ENCODE peak calls at places on chromosomes 1 and 21, in ten cellular contexts. One of them, this sample, is unnamed.

GRCh38 chr1:24318238-24318987 is 744 bp upstream of the GRHL3 start:
- DNase-seq in transverse colon: no peak
- DNase-seq in ovary: no peak
- DNase-seq in PC-3: no peak
- DNase-seq in AG09309: no peak
- DNase-seq in bronchial epithelial cell: peak
- DNase-seq in tibial nerve: no peak
- DNase-seq in HL-60: no peak
- DNase-seq in glutamatergic neuron: no peak
- DNase-seq in cardiac fibroblast: peak
- DNase-seq in this sample: no peak

GRCh38 chr1:87615917-87616316 is 287.2 kb downstream of the LMO4 start:
- DNase-seq in tibial nerve: no peak
- DNase-seq in AG09309: no peak
- DNase-seq in HL-60: no peak
- DNase-seq in ovary: no peak
- DNase-seq in PC-3: no peak
- DNase-seq in cardiac fibroblast: no peak
- DNase-seq in transverse colon: no peak
- DNase-seq in glutamatergic neuron: no peak
- DNase-seq in bronchial epithelial cell: no peak
- DNase-seq in this sample: no peak

GRCh38 chr1:219296430-219296850 is 122.8 kb downstream of the LYPLAL1 start:
- DNase-seq in tibial nerve: no peak
- DNase-seq in cardiac fibroblast: no peak
- DNase-seq in HL-60: no peak
- DNase-seq in transverse colon: no peak
- DNase-seq in glutamatergic neuron: no peak
- DNase-seq in PC-3: peak
- DNase-seq in bronchial epithelial cell: no peak
- DNase-seq in AG09309: no peak
- DNase-seq in ovary: no peak
- DNase-seq in this sample: no peak

GRCh38 chr1:228358039-228358763 is 48.4 kb downstream of the TRIM11 start:
- DNase-seq in cardiac fibroblast: no peak
- DNase-seq in tibial nerve: no peak
- DNase-seq in PC-3: peak
- DNase-seq in HL-60: no peak
- DNase-seq in ovary: no peak
- DNase-seq in transverse colon: no peak
- DNase-seq in AG09309: no peak
- DNase-seq in bronchial epithelial cell: peak
- DNase-seq in glutamatergic neuron: no peak
- DNase-seq in this sample: no peak

GRCh38 chr1:70760170-70760569 is 287.4 kb downstream of the PTGER3 start:
- DNase-seq in ovary: no peak
- DNase-seq in HL-60: no peak
- DNase-seq in glutamatergic neuron: no peak
- DNase-seq in tibial nerve: no peak
- DNase-seq in AG09309: no peak
- DNase-seq in transverse colon: no peak
- DNase-seq in cardiac fibroblast: no peak
- DNase-seq in bronchial epithelial cell: no peak
- DNase-seq in PC-3: no peak
- DNase-seq in this sample: no peak

GRCh38 chr1:51551848-51552296 is 32.8 kb upstream of the EPS15 start:
- DNase-seq in tibial nerve: no peak
- DNase-seq in cardiac fibroblast: no peak
- DNase-seq in AG09309: no peak
- DNase-seq in glutamatergic neuron: no peak
- DNase-seq in ovary: no peak
- DNase-seq in HL-60: no peak
- DNase-seq in PC-3: peak
- DNase-seq in transverse colon: no peak
- DNase-seq in bronchial epithelial cell: peak
- DNase-seq in this sample: no peak

GRCh38 chr1:60904079-60904852 is 178.1 kb upstream of the NFIA start:
- DNase-seq in HL-60: no peak
- DNase-seq in AG09309: no peak
- DNase-seq in transverse colon: no peak
- DNase-seq in PC-3: peak
- DNase-seq in bronchial epithelial cell: no peak
- DNase-seq in ovary: no peak
- DNase-seq in cardiac fibroblast: peak
- DNase-seq in glutamatergic neuron: no peak
- DNase-seq in tibial nerve: no peak
- DNase-seq in this sample: peak

GRCh38 chr21:42063578-42064521 is 7.3 kb upstream of the UMODL1 start:
- DNase-seq in AG09309: no peak
- DNase-seq in glutamatergic neuron: no peak
- DNase-seq in bronchial epithelial cell: peak
- DNase-seq in ovary: no peak
- DNase-seq in PC-3: peak
- DNase-seq in transverse colon: peak
- DNase-seq in tibial nerve: no peak
- DNase-seq in HL-60: peak
- DNase-seq in cardiac fibroblast: no peak
- DNase-seq in this sample: no peak

GRCh38 chr1:213127074-213127473 is 76.0 kb downstream of the RPS6KC1 start:
- DNase-seq in transverse colon: no peak
- DNase-seq in AG09309: no peak
- DNase-seq in ovary: no peak
- DNase-seq in tibial nerve: no peak
- DNase-seq in PC-3: peak
- DNase-seq in glutamatergic neuron: no peak
- DNase-seq in cardiac fibroblast: no peak
- DNase-seq in bronchial epithelial cell: peak
- DNase-seq in HL-60: no peak
- DNase-seq in this sample: no peak

GRCh38 chr1:213135572-213135971 is 84.5 kb downstream of the RPS6KC1 start:
- DNase-seq in AG09309: peak
- DNase-seq in PC-3: peak
- DNase-seq in HL-60: no peak
- DNase-seq in glutamatergic neuron: no peak
- DNase-seq in ovary: no peak
- DNase-seq in tibial nerve: no peak
- DNase-seq in transverse colon: no peak
- DNase-seq in cardiac fibroblast: peak
- DNase-seq in bronchial epithelial cell: peak
- DNase-seq in this sample: no peak

GRCh38 chr1:213136190-213136917 is 85.3 kb downstream of the RPS6KC1 start:
- DNase-seq in ovary: no peak
- DNase-seq in HL-60: no peak
- DNase-seq in tibial nerve: no peak
- DNase-seq in AG09309: no peak
- DNase-seq in PC-3: no peak
- DNase-seq in transverse colon: peak
- DNase-seq in bronchial epithelial cell: no peak
- DNase-seq in cardiac fibroblast: no peak
- DNase-seq in glutamatergic neuron: no peak
- DNase-seq in this sample: no peak

DNA sequence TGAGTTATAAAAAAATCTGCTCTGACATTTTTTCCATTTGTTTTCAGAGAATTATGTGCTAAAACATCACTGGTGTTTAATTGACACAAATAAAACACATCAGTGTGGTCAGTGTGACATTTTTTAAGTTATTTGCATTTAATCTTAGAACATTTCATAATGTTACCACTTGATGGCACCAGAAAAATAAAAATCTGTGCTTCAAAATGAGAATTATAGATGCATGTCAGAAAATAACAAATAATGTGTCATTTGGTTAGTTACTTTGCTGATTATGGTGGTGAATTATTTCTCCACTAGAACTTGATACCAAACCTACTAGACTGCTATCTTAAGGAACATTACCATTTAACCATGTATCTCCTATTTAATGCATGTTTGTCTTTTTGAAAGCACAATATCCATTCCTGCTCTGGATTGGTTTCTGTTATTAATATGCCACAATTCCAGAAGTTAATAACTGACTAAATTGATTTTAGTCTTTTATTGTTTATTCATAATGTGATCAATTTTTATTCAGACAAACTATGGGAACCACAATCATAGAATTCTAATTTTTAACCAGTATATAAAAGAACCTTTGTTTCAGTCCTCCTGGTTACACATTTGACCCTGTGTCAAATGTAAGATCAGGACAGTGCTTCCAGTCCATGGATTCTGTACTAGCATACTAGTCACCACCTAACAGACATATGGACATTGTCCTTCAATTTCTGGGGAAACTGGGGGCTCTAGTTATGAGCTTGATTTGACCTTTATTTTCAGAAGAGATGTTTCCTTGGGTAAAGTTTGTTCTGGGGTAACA is 81.0 kb downstream of the RPS6KC1 start:
- DNase-seq in ovary: no peak
- DNase-seq in AG09309: no peak
- DNase-seq in transverse colon: no peak
- DNase-seq in bronchial epithelial cell: no peak
- DNase-seq in PC-3: peak
- DNase-seq in tibial nerve: no peak
- DNase-seq in glutamatergic neuron: no peak
- DNase-seq in cardiac fibroblast: peak
- DNase-seq in HL-60: no peak
- DNase-seq in this sample: no peak
- TF ChIP-seq CTCF in ovary: no peak
- TF ChIP-seq CTCF in AG09309: no peak
- TF ChIP-seq CTCF in transverse colon: no peak
- TF ChIP-seq CTCF in bronchial epithelial cell: no peak
- TF ChIP-seq CTCF in PC-3: peak
- TF ChIP-seq CTCF in tibial nerve: no peak
- TF ChIP-seq CTCF in glutamatergic neuron: no peak
- TF ChIP-seq CTCF in cardiac fibroblast: no peak
- TF ChIP-seq CTCF in HL-60: no peak
- TF ChIP-seq CTCF in this sample: no peak

DNA sequence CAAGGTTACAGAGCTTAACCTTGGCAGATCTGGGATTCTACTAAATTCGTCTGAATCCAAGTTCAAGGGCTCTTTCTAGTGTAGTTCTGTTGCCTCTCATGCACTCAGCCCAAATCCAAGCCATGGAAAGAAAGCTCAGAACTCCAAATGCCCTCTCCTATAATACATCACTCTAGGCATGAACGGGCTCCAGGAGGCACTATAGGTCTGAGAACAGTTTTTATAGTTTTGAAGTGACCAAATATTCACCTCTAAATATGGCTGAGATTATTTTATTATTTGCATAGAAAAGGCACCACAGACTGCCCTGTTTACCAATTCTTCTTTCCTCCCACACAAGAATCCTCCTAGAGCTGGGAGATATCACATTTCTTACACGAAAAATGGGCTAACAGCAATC is 327.9 kb upstream of the BEND5 start:
- DNase-seq in bronchial epithelial cell: no peak
- DNase-seq in glutamatergic neuron: no peak
- DNase-seq in HL-60: no peak
- DNase-seq in transverse colon: no peak
- DNase-seq in AG09309: no peak
- DNase-seq in PC-3: peak
- DNase-seq in ovary: no peak
- DNase-seq in tibial nerve: no peak
- DNase-seq in cardiac fibroblast: no peak
- DNase-seq in this sample: no peak
- TF ChIP-seq CTCF in bronchial epithelial cell: no peak
- TF ChIP-seq CTCF in glutamatergic neuron: no peak
- TF ChIP-seq CTCF in HL-60: no peak
- TF ChIP-seq CTCF in transverse colon: no peak
- TF ChIP-seq CTCF in AG09309: no peak
- TF ChIP-seq CTCF in PC-3: peak
- TF ChIP-seq CTCF in ovary: no peak
- TF ChIP-seq CTCF in tibial nerve: no peak
- TF ChIP-seq CTCF in cardiac fibroblast: no peak
- TF ChIP-seq CTCF in this sample: no peak

GRCh38 chr1:31336687-31337467 is 36.0 kb downstream of the FABP3 start:
- DNase-seq in PC-3: no peak
- DNase-seq in transverse colon: no peak
- DNase-seq in cardiac fibroblast: no peak
- DNase-seq in AG09309: no peak
- DNase-seq in HL-60: no peak
- DNase-seq in glutamatergic neuron: no peak
- DNase-seq in ovary: no peak
- DNase-seq in bronchial epithelial cell: no peak
- DNase-seq in tibial nerve: no peak
- DNase-seq in this sample: no peak

DNA sequence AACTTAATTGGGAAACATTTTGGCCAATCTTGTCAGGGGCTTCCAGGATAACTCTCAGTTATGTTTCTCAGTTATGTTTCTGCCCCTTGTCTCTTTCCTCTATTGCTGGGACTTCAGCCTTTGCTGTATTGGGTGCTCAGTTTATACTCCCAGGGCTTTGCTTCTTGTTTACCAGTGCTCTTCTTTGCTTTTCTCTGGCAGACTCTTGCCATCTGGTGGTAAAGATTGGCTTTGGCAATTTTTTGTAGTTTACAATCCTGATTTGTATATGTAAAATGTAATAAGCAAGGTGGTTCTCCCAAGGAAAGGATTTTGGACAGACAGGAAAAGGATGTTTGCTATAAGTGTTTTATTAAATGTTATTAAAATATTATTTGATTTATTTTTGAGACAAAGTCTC is 37.9 kb downstream of the FABP3 start:
- DNase-seq in PC-3: peak
- DNase-seq in HL-60: no peak
- DNase-seq in AG09309: peak
- DNase-seq in glutamatergic neuron: no peak
- DNase-seq in ovary: no peak
- DNase-seq in cardiac fibroblast: peak
- DNase-seq in transverse colon: no peak
- DNase-seq in tibial nerve: no peak
- DNase-seq in bronchial epithelial cell: peak
- DNase-seq in this sample: no peak
- TF ChIP-seq CTCF in PC-3: peak
- TF ChIP-seq CTCF in HL-60: no peak
- TF ChIP-seq CTCF in AG09309: peak
- TF ChIP-seq CTCF in glutamatergic neuron: no peak
- TF ChIP-seq CTCF in ovary: no peak
- TF ChIP-seq CTCF in cardiac fibroblast: peak
- TF ChIP-seq CTCF in transverse colon: peak
- TF ChIP-seq CTCF in tibial nerve: peak
- TF ChIP-seq CTCF in bronchial epithelial cell: peak
- TF ChIP-seq CTCF in this sample: peak

GRCh38 chr1:235779770-235780169 is 86.9 kb downstream of the LYST start:
- DNase-seq in ovary: no peak
- DNase-seq in bronchial epithelial cell: no peak
- DNase-seq in glutamatergic neuron: no peak
- DNase-seq in tibial nerve: no peak
- DNase-seq in HL-60: no peak
- DNase-seq in PC-3: no peak
- DNase-seq in transverse colon: no peak
- DNase-seq in cardiac fibroblast: no peak
- DNase-seq in AG09309: no peak
- DNase-seq in this sample: no peak

GRCh38 chr1:235781807-235782206 is 84.9 kb downstream of the LYST start:
- DNase-seq in bronchial epithelial cell: no peak
- DNase-seq in ovary: no peak
- DNase-seq in transverse colon: no peak
- DNase-seq in PC-3: no peak
- DNase-seq in AG09309: no peak
- DNase-seq in tibial nerve: no peak
- DNase-seq in HL-60: no peak
- DNase-seq in glutamatergic neuron: no peak
- DNase-seq in cardiac fibroblast: peak
- DNase-seq in this sample: no peak

GRCh38 chr1:235784950-235785349 is 81.8 kb downstream of the LYST start:
- DNase-seq in glutamatergic neuron: no peak
- DNase-seq in PC-3: no peak
- DNase-seq in bronchial epithelial cell: no peak
- DNase-seq in tibial nerve: no peak
- DNase-seq in AG09309: no peak
- DNase-seq in transverse colon: no peak
- DNase-seq in HL-60: no peak
- DNase-seq in ovary: no peak
- DNase-seq in cardiac fibroblast: no peak
- DNase-seq in this sample: no peak

DNA sequence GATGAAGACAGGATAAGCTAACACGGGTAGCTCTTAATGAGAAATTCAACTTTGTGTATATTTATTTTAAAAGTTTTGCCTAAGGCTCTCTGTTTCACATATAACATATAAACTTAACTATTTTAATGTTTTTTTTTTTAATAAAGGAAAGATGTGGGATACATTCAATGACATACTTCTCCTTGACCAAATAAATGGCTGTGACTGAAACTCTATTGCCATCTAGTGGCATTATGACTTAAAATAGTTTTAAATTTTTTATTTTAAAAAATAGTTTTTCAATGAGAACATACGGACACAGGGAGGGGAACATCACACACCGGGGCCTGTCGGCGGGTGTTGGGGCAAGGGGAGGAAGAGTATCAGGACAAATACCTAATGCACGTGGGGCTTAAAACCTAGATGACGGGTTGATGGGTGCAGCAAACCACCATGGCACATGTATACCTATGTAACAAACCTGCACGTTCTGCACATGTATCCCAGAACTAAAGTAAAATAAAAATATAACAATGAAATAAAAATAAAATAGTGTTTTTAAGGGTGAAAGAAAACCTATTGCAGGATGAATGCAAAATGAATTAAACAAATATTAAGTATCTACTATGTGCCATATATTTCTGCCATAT is 83.4 kb downstream of the LYST start:
- DNase-seq in transverse colon: no peak
- DNase-seq in cardiac fibroblast: peak
- DNase-seq in AG09309: peak
- DNase-seq in bronchial epithelial cell: peak
- DNase-seq in HL-60: no peak
- DNase-seq in PC-3: peak
- DNase-seq in ovary: no peak
- DNase-seq in tibial nerve: no peak
- DNase-seq in glutamatergic neuron: no peak
- DNase-seq in this sample: no peak
- TF ChIP-seq CTCF in transverse colon: peak
- TF ChIP-seq CTCF in cardiac fibroblast: peak
- TF ChIP-seq CTCF in AG09309: peak
- TF ChIP-seq CTCF in bronchial epithelial cell: peak
- TF ChIP-seq CTCF in HL-60: no peak
- TF ChIP-seq CTCF in PC-3: no peak
- TF ChIP-seq CTCF in ovary: peak
- TF ChIP-seq CTCF in tibial nerve: peak
- TF ChIP-seq CTCF in glutamatergic neuron: peak
- TF ChIP-seq CTCF in this sample: peak